ENCODE peak calls at places on chromosomes 16 and 17, in seven cellular contexts. T, G, A, C, L, M and Z are unnamed samples.
A peak's percentile ranks its signal among the peaks of the same experiment; 100 is the strongest.

GRCh38 chr16:19389246-19389645 is 28.4 kb upstream of the TMC5 start:
- DNase-seq in A (no peak), T (peak; percentile 71), L (peak; percentile 34), C (peak; percentile 56), G (no peak), M (peak; percentile 59), Z (peak; percentile 15)

GRCh38 chr17:77963441-77963840 is 4.9 kb downstream of the TNRC6C start:
- DNase-seq in A (peak; percentile 37), M (no peak), C (no peak), T (no peak), G (no peak), L (peak; percentile 76), Z (peak; percentile 38)

GRCh38 chr17:28718317-28718672 is 627 bp upstream of the RAB34 start:
- DNase-seq in L (no peak), A (no peak), C (no peak), M (peak; percentile 47), G (no peak), T (no peak), Z (no peak)

GRCh38 chr16:19555938-19556778 is 655 bp downstream of the VPS35L start:
- DNase-seq in L (peak; percentile 47), M (peak; percentile 45), C (peak; percentile 24), G (no peak), A (no peak), T (no peak), Z (no peak)

GRCh38 chr17:51119415-51120356 is 982 bp downstream of the SPAG9 start:
- DNase-seq in G (no peak), C (peak; percentile 51), T (peak; percentile 49), M (peak; percentile 57), A (no peak), L (peak; percentile 47), Z (peak; percentile 70)

GRCh38 chr17:61221597-61222471 is 177.8 kb upstream of the TBX2 start:
- DNase-seq in L (peak; percentile 13), M (no peak), G (no peak), C (no peak), T (no peak), A (no peak), Z (no peak)

GRCh38 chr16:88982286-88983084 is 5.5 kb upstream of the CBFA2T3 start:
- DNase-seq in G (no peak), C (no peak), A (no peak), M (no peak), L (no peak), T (no peak), Z (no peak)

GRCh38 chr16:9340402-9341095 is 249.1 kb downstream of the HAPSTR1 start:
- DNase-seq in G (no peak), L (no peak), T (no peak), M (no peak), A (no peak), C (no peak), Z (peak; percentile 54)

GRCh38 chr16:3170440-3171180 is 17.4 kb upstream of the OR1F1 start:
- DNase-seq in T (no peak), L (no peak), G (no peak), M (no peak), C (no peak), A (no peak), Z (peak; percentile 68)

GRCh38 chr17:30278032-30278431 is 13.7 kb downstream of the BLMH start:
- DNase-seq in A (no peak), M (peak; percentile 51), G (no peak), T (peak; percentile 42), L (peak; percentile 25), C (peak; percentile 12), Z (peak; percentile 43)

GRCh38 chr16:28292731-28293588 is 635 bp downstream of the SBK1 start:
- DNase-seq in T (peak; percentile 48), L (no peak), G (no peak), M (no peak), C (no peak), A (no peak), Z (peak; percentile 79)

GRCh38 chr16:48454051-48454450 is 68.8 kb upstream of the SIAH1 start:
- DNase-seq in L (no peak), A (no peak), G (no peak), C (no peak), T (no peak), M (no peak), Z (no peak)

GRCh38 chr17:80393491-80393890 is 21.5 kb upstream of the ENDOV start:
- DNase-seq in M (no peak), C (no peak), G (no peak), A (no peak), T (no peak), L (no peak), Z (no peak)

GRCh38 chr17:41267711-41268110 is 2.5 kb downstream of the KRTAP9-6 start:
- DNase-seq in C (no peak), A (no peak), M (no peak), G (no peak), L (no peak), T (no peak), Z (no peak)

GRCh38 chr17:20074001-20074400 is 64.8 kb downstream of the SPECC1 start:
- DNase-seq in C (no peak), T (no peak), G (no peak), M (no peak), L (no peak), A (no peak), Z (no peak)

GRCh38 chr16:29813644-29814562 is 1.9 kb downstream of the PRRT2 start:
- DNase-seq in A (no peak), C (no peak), M (peak; percentile 80), G (no peak), L (no peak), T (no peak), Z (peak; percentile 60)

GRCh38 chr17:64126918-64127317 is 3.0 kb downstream of the ERN1 start:
- DNase-seq in G (no peak), A (no peak), L (peak; percentile 31), M (no peak), T (no peak), C (peak; percentile 85), Z (no peak)

GRCh38 chr17:78299052-78299451 is 60.8 kb downstream of the SOCS3 start:
- DNase-seq in G (no peak), T (no peak), A (no peak), C (no peak), M (no peak), L (no peak), Z (no peak)

GRCh38 chr16:20865420-20866126 is 34.6 kb downstream of the DCUN1D3 start:
- DNase-seq in G (no peak), A (no peak), T (no peak), L (peak; percentile 58), C (peak; percentile 95), M (no peak), Z (no peak)

GRCh38 chr17:74337834-74338500 is 11.9 kb downstream of the KIF19 start:
- DNase-seq in A (no peak), L (no peak), G (no peak), C (no peak), T (no peak), M (no peak), Z (peak; percentile 40)

GRCh38 chr16:68065716-68066305 is 19.4 kb upstream of the NFATC3 start:
- DNase-seq in C (peak; percentile 18), A (no peak), T (no peak), M (no peak), L (peak; percentile 72), G (no peak), Z (no peak)

GRCh38 chr17:59154721-59155438 is at the start of gene SKA2:
- DNase-seq in A (no peak), M (no peak), L (no peak), G (peak; percentile 99), T (peak; percentile 97), C (no peak), Z (peak; percentile 99)

GRCh38 chr16:86970279-86970678 is 346.9 kb downstream of the C16orf95 start:
- DNase-seq in G (no peak), C (no peak), L (no peak), M (no peak), T (no peak), A (no peak), Z (no peak)

GRCh38 chr16:67857547-67858233 is 10.2 kb upstream of the CENPT start:
- DNase-seq in T (peak; percentile 83), L (peak; percentile 92), A (no peak), G (no peak), C (peak; percentile 99), M (no peak), Z (no peak)

GRCh38 chr16:77404823-77405222 is 30.0 kb downstream of the ADAMTS18 start:
- DNase-seq in A (no peak), G (no peak), C (no peak), T (no peak), M (no peak), L (no peak), Z (peak; percentile 58)

GRCh38 chr17:17114592-17115225 is 72.5 kb downstream of the MPRIP start:
- DNase-seq in T (no peak), C (no peak), M (no peak), A (no peak), G (no peak), L (no peak), Z (no peak)

GRCh38 chr17:48575066-48575582 is 3.0 kb downstream of the HOXB4 start:
- DNase-seq in A (no peak), L (no peak), T (no peak), G (no peak), C (no peak), M (no peak), Z (no peak)

GRCh38 chr17:82097919-82098168 is 192 bp downstream of the FASN start:
- DNase-seq in C (no peak), A (no peak), M (no peak), L (no peak), G (no peak), T (no peak), Z (no peak)

GRCh38 chr16:17367034-17367433 is 103.7 kb downstream of the XYLT1 start:
- DNase-seq in M (no peak), C (no peak), G (no peak), L (no peak), A (no peak), T (no peak), Z (no peak)

GRCh38 chr16:50279142-50279865 is 13.0 kb downstream of the ADCY7 start:
- DNase-seq in C (no peak), T (no peak), M (peak; percentile 58), G (no peak), A (no peak), L (no peak), Z (no peak)

GRCh38 chr17:64002658-64003525 is 4.7 kb downstream of the PRR29 start:
- DNase-seq in A (no peak), C (no peak), M (no peak), L (no peak), G (peak; percentile 89), T (no peak), Z (no peak)

GRCh38 chr17:50961282-50962220 is 95.4 kb upstream of the TOB1 start:
- DNase-seq in L (no peak), T (no peak), C (no peak), G (no peak), M (no peak), A (no peak), Z (no peak)

GRCh38 chr16:85528528-85529387 is 84.4 kb upstream of the GSE1 start:
- DNase-seq in C (no peak), M (peak; percentile 72), T (no peak), G (no peak), L (no peak), A (no peak), Z (no peak)

GRCh38 chr16:17302213-17302612 is 168.5 kb downstream of the XYLT1 start:
- DNase-seq in C (no peak), G (no peak), L (no peak), T (no peak), A (no peak), M (no peak), Z (no peak)